ENCODE peak calls at places on chromosome 9, in seven cellular contexts. W is A673; Q is mesenchymal stem cell; H is OCI-LY7; K is thyroid gland; E is CD8-positive, alpha-beta memory T cell; R is Peyer's patch. C is an unnamed sample.

GRCh38 chr9:100472725-100473261 is at the start of gene TMEFF1:
- DNase-seq in W (peak), E (peak), H (peak), R (no peak), Q (peak), K (peak), C (peak)

GRCh38 chr9:34405719-34406118 is 29.0 kb upstream of the MYORG start:
- DNase-seq in H (no peak), W (no peak), K (no peak), Q (peak), E (no peak), R (no peak), C (peak)

GRCh38 chr9:3857673-3858072 is 331.9 kb upstream of the RFX3 start:
- DNase-seq in K (no peak), W (no peak), Q (peak), R (no peak), H (no peak), E (no peak), C (peak)

GRCh38 chr9:69637801-69638200 is 34.4 kb downstream of the APBA1 start:
- DNase-seq in Q (peak), R (no peak), H (no peak), W (no peak), K (no peak), E (no peak), C (peak)

GRCh38 chr9:111034146-111034545 is 4.1 kb downstream of the LPAR1 start:
- DNase-seq in R (no peak), K (no peak), Q (peak), H (no peak), W (no peak), E (no peak), C (no peak)

GRCh38 chr9:121670447-121670846 is 19.0 kb downstream of the DAB2IP start:
- DNase-seq in E (no peak), K (peak), H (no peak), R (no peak), Q (no peak), W (no peak), C (peak)

GRCh38 chr9:13282998-13283397 is 3.5 kb upstream of the MPDZ start:
- DNase-seq in K (no peak), Q (no peak), W (no peak), H (no peak), E (no peak), R (no peak), C (peak)

GRCh38 chr9:100474082-100474949 is 1.4 kb downstream of the TMEFF1 start:
- DNase-seq in R (no peak), Q (peak), H (peak), W (peak), K (no peak), E (no peak), C (no peak)

GRCh38 chr9:122218885-122219855 is 9.6 kb downstream of the LHX6 start:
- DNase-seq in W (no peak), R (peak), E (no peak), K (no peak), Q (no peak), H (no peak), C (no peak)

GRCh38 chr9:30800421-30800820 is 1584.0 kb upstream of the ACO1 start:
- DNase-seq in E (no peak), R (no peak), W (no peak), H (no peak), K (no peak), Q (no peak), C (no peak)
- H3K27ac ChIP-seq in E (no peak), R (no peak), W (no peak), H (no peak), K (no peak), Q (no peak), C (no peak)

DNA sequence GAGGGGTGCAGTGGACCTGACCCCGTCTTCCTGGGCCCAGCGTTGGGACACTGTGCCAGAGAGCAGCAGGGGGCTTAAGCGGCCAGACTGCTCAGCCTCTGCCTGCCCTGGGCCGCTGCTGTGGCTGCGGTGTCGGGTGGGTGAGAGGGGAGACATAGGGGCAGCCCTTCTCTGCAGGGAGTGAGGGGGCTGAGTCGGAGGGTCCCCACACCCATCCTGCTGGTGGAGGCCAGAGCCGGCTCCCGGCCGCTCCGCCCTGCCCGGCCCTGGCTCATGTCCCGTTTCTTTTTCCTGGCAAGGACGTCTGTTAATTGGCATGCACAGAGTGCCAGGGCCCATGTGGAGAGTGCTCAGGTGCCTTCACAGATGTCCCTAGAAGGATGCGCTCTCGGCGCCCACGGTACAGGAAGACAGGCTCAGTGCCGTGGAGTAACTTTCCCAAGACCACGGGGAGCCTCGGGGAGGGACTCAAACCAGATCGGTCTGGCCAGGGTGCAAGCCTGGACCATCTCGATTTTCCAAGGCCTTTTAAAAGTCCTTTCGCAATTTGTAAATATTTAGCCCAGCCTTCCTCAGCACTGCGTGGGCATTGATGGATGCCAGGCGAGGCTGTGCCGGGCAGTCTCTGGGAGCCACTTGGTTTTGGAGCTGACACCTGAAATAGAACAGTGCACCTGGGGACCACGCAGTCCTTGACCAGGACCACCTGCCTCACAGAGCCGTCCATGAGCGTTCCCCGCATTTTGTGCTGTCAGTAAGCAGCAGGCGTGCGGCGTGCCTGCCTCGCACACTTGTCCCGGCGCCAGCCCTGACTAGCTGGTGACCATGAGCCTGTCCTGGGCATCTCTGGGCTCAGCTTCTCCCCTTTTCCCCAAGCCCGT is 60.9 kb downstream of the RXRA start:
- DNase-seq in K (peak), Q (no peak), W (no peak), R (no peak), E (no peak), H (no peak), C (no peak)
- H3K27ac ChIP-seq in K (no peak), Q (no peak), W (no peak), R (no peak), E (no peak), H (no peak), C (no peak)

DNA sequence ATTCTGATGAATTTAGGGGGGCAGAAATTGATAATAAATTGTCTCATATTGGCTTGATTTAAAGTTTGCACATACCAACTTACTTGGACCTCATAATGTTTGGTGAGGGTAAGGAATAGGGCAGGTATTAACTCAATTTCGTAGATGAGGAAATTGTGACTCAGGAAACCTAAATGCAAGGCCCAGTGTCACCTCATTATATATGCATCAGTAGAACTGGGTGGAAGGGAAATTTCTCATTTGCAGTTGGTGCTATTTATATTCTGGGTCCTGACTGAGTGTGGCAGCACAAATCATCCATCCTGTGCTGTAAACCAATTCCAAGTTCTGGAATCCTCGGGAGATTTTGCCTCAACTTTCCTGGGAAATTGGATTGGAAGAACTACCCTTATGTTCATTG is 103.0 kb downstream of the SPATA31D1 start:
- DNase-seq in K (no peak), R (no peak), Q (no peak), H (peak), W (no peak), E (no peak), C (no peak)
- H3K27ac ChIP-seq in K (no peak), R (no peak), Q (no peak), H (peak), W (no peak), E (no peak), C (no peak)

GRCh38 chr9:91360551-91361293 is 996 bp downstream of the AUH start:
- DNase-seq in Q (peak), W (no peak), R (no peak), K (no peak), H (peak), E (no peak), C (no peak)

GRCh38 chr9:91361294-91362201 is at the start of gene AUH:
- DNase-seq in W (peak), R (peak), Q (peak), K (peak), H (peak), E (peak), C (peak)

GRCh38 chr9:91362212-91362611 is 494 bp upstream of the AUH start:
- DNase-seq in Q (no peak), E (no peak), K (no peak), W (no peak), H (no peak), R (no peak), C (no peak)

GRCh38 chr9:91359083-91359482 is 2.6 kb downstream of the AUH start:
- DNase-seq in H (no peak), Q (no peak), K (no peak), W (no peak), R (no peak), E (no peak), C (no peak)

GRCh38 chr9:91359734-91360470 is 1.8 kb downstream of the AUH start:
- DNase-seq in Q (no peak), W (no peak), R (no peak), K (peak), H (no peak), E (no peak), C (no peak)
- H3K27ac ChIP-seq in Q (no peak), W (no peak), R (no peak), K (peak), H (no peak), E (no peak), C (no peak)

DNA sequence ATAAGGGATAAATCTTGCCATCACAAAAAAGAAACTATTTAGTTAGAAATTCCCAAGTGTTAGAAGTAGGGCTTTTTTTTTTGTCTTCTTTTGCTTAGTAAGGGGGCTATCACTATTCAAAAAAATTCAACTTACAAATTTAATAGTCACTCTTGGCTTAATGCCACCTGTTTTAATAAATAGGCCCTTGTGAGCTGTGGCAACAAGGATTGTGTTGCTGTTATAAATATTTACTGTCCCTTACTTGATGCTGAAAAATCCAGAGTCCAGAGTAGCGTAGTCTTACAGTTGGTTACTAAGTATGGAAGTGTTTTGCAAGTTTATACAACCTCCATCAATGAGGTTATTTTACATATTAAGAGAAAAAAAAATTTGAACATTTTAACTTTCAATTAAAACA is 21.4 kb upstream of the CEP78 start:
- DNase-seq in E (no peak), R (no peak), W (no peak), K (no peak), H (no peak), Q (no peak), C (no peak)
- H3K27ac ChIP-seq in E (no peak), R (no peak), W (no peak), K (no peak), H (no peak), Q (no peak), C (no peak)

GRCh38 chr9:97598461-97599288 is 34.5 kb downstream of the TSTD2 start:
- DNase-seq in E (peak), K (peak), R (peak), H (peak), W (peak), Q (peak), C (peak)
- H3K27ac ChIP-seq in E (no peak), K (peak), R (no peak), H (no peak), W (no peak), Q (no peak), C (no peak)

GRCh38 chr9:99405369-99405768 is 183.3 kb downstream of the SEC61B start:
- DNase-seq in H (no peak), Q (no peak), K (no peak), R (no peak), W (no peak), E (no peak), C (no peak)
- H3K27ac ChIP-seq in H (no peak), Q (no peak), K (no peak), R (no peak), W (no peak), E (no peak), C (no peak)

C was measured in astrocyte.